ENCODE peak calls at places on chromosomes 6 and 20, in five cellular contexts. S is A673; W is sigmoid colon; V is esophagus squamous epithelium; Y is CD4-positive, CD25-positive, alpha-beta regulatory T cell. Q is an unnamed sample.

GRCh38 chr20:38211200-38212097 is 46.4 kb upstream of the TGM2 start:
- DNase-seq in S (no peak), W (peak), V (no peak), Y (no peak), Q (no peak)

GRCh38 chr6:144493035-144493910 is 208.1 kb downstream of the UTRN start:
- DNase-seq in S (no peak), W (no peak), V (no peak), Y (no peak), Q (no peak)

GRCh38 chr6:52155791-52156576 is 30.2 kb upstream of the IL17A start:
- DNase-seq in S (no peak), W (no peak), V (no peak), Y (peak), Q (no peak)

GRCh38 chr6:93896081-93896480 is 476.7 kb upstream of the EPHA7 start:
- DNase-seq in S (no peak), W (no peak), V (no peak), Y (no peak), Q (no peak)

GRCh38 chr20:58306421-58307261 is 2.9 kb upstream of the RAB22A start:
- DNase-seq in S (no peak), W (no peak), V (no peak), Y (peak), Q (peak)

GRCh38 chr6:72865467-72865866 is 243.6 kb downstream of the KCNQ5 start:
- DNase-seq in S (peak), W (no peak), V (no peak), Y (no peak), Q (no peak)

GRCh38 chr6:164325168-164325567 is 910.6 kb downstream of the QKI start:
- DNase-seq in S (no peak), W (no peak), V (no peak), Y (no peak), Q (no peak)

GRCh38 chr6:106591111-106591825 is 38.0 kb downstream of the RTN4IP1 start:
- DNase-seq in S (no peak), W (no peak), V (no peak), Y (no peak), Q (no peak)

GRCh38 chr6:154895841-154896240 is 99.3 kb upstream of the TIAM2 start:
- DNase-seq in S (no peak), W (no peak), V (no peak), Y (no peak), Q (no peak)

GRCh38 chr20:57711311-57711712 is 1.5 kb upstream of the PMEPA1 start:
- DNase-seq in S (no peak), W (peak), V (no peak), Y (no peak), Q (no peak)

GRCh38 chr6:112710710-112711109 is 363.6 kb downstream of the RFPL4B start:
- DNase-seq in S (no peak), W (no peak), V (no peak), Y (no peak), Q (no peak)

GRCh38 chr6:22189946-22190345 is 106.9 kb downstream of the PRL start:
- DNase-seq in S (no peak), W (no peak), V (no peak), Y (no peak), Q (no peak)

GRCh38 chr6:92114091-92114490 is 1305.3 kb downstream of the EPHA7 start:
- DNase-seq in S (no peak), W (no peak), V (no peak), Y (no peak), Q (no peak)

GRCh38 chr6:1201547-1202200 is 110.2 kb upstream of the FOXQ1 start:
- DNase-seq in S (no peak), W (no peak), V (no peak), Y (no peak), Q (no peak)

GRCh38 chr20:8360035-8360434 is 228.0 kb downstream of the PLCB1 start:
- DNase-seq in S (no peak), W (no peak), V (no peak), Y (no peak), Q (no peak)

DNA sequence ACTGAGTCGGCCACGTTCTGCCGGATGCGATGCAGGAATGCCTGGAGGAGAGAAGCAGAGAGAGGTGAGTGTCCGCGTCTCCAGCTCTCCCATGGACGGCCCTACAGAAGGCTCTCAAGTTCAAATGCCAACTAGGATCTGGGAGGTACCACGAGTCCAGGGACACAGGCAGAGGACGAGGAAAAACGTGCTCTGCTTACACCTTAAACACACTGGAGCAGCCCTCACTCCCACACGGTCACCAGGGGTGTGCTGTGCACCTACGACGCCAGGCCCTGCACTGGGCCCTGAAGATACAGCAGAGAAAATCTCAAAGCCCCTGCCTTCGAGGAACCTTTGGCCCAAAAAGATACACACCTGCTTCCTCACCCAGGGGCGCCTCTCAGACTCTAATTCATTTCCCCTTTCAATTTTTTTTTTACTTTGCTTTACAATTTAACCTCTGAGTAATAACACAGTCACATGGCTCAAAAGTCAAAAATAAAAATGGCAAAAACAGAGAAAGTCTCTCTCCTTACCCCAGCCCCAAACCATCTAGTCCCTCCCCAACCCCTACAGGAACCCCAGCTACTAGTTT is 79.9 kb downstream of the PREX1 start:
- DNase-seq in S (no peak), W (no peak), V (no peak), Y (peak), Q (no peak)
- H3K27ac ChIP-seq in S (no peak), W (no peak), V (no peak), Y (peak), Q (no peak)

DNA sequence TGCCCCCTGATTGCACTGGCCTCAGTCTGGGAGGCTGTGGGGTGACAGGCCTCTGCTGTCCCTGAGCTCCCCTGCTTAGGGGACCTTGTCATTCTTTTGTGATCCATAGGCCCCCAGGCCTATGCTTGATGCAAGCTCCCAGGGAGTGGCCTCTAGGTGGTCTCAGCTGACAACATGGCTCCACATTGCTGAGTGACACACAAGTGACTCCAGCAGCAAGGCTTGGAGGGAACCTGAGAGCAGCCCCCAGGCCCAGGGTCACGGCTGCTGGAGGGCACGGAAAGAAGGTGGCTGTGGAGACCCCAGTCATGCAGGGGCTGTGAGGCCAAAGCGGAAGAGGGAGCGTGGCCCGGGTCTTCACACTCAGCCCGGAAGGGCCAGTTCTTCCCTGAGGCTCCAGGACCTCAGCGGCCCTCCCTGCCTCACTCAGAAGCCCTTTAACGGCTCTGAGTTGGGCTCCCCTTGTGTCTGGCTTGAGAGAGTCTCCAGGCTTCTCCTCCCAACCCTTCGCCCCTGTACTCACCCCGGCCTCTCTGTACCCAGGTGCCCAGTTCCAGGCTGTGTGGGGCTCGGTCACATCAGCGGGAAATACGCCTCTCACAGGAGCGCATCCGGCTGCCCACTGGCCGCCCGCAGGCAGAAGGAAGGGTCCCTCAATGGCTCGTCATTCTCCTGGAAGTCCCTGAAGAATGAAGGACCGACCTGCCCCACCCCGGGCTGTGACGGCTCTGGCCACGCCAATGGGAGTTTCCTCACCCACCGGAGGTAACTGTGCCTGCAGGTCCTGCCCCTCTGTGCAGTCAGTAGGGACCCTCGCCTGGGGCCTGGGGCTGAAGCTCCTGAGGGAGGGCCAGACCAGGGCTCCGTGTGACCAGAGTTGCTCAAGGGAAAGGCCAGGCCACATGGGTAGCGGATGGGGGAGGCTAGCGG is 23.7 kb upstream of the PCMTD2 start:
- DNase-seq in S (no peak), W (no peak), V (no peak), Y (no peak), Q (no peak)
- H3K27ac ChIP-seq in S (no peak), W (no peak), V (no peak), Y (no peak), Q (no peak)

DNA sequence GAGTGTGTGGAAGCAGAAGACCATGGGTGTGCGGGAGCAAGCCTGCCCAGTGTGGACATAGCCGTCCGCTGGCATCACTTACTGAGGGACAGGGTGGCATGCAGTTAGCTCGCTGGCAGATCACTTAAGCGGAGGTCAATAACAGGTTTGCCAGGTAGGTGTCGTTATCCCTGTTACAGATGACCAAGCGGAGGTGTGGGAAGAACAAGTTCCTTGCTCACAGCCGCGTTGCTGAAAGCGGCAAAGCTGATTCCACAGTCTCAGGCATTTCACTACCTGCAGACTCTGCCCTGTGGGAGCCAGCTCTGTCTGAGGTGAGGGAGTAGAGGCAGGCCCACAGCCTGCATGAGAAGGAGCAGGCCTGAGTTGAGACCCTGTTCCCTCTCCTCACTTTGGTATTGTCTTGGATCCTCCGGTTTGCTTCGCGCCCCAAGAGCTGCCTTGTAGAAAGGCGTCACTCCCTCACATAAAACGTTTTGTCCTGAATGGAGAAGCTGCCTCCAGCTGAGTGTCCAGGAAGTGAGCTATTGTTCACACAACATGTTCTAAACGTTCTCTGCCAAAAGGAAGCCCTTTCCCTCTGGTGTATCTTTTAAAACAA is 96.9 kb downstream of the TCP11 start:
- DNase-seq in S (peak), W (peak), V (no peak), Y (no peak), Q (no peak)
- H3K27ac ChIP-seq in S (peak), W (peak), V (peak), Y (no peak), Q (no peak)

GRCh38 chr6:35094183-35094582 is 47.0 kb downstream of the TCP11 start:
- DNase-seq in S (no peak), W (no peak), V (no peak), Y (no peak), Q (no peak)

GRCh38 chr6:35091353-35092083 is 49.6 kb downstream of the TCP11 start:
- DNase-seq in S (no peak), W (peak), V (no peak), Y (no peak), Q (no peak)

GRCh38 chr6:35093118-35093445 is 48.1 kb downstream of the TCP11 start:
- DNase-seq in S (no peak), W (no peak), V (no peak), Y (no peak), Q (no peak)

GRCh38 chr6:35092362-35093117 is 48.6 kb downstream of the TCP11 start:
- DNase-seq in S (no peak), W (peak), V (no peak), Y (no peak), Q (no peak)

DNA sequence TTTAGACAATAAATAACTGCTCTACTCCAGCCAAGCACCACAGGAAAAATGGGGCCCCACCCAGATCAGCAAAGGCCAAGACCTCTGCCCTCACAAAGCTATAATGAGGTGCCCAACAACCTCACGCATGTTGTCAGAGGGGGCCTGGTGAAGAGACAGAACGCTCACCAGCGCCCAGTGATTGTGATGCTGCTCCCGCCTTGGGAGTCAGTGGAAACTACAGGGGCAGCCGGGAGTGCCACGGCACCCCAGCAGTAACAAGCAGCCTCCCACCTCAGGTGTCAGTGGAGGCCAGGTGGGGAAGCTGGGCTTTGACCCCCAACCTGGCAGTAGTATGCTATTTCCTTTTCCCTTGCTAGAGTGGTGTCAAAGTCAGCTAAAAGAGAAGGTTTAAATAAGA is 47.4 kb downstream of the TCP11 start:
- DNase-seq in S (no peak), W (no peak), V (no peak), Y (no peak), Q (no peak)
- H3K27ac ChIP-seq in S (no peak), W (no peak), V (peak), Y (no peak), Q (no peak)

DNA sequence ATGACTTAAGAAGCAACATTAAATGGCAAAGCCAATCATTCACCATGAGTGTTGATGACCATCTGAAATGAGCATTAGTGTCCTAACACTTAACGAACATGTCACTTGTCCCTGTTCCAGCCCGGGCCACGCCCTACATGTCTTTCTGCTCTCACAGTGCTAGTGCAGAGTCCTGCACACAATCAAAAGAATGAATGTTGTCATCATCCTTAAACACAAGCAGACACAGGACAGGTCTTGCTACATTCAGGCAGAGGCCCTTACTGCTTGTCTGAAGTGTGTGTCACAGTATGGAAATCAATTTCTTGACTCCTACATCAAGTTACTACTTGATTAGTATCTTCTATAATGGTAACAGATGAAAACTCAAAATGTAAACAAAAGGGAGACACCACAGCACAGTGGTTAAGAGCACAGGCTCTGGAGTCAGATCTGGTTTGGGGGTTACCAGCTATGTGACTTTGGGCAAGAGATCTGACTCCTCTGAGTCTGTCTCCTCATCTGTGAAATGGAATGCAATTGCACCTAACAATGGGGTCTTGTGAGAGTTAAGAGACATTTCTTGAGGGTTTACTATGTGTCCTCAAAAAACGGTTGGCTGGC is 17.4 kb downstream of the UBE2V1 start:
- DNase-seq in S (no peak), W (no peak), V (no peak), Y (no peak), Q (no peak)
- H3K27ac ChIP-seq in S (no peak), W (no peak), V (peak), Y (no peak), Q (no peak)

GRCh38 chr6:19535351-19535750 is 301.8 kb upstream of the ID4 start:
- DNase-seq in S (no peak), W (no peak), V (no peak), Y (no peak), Q (no peak)

GRCh38 chr6:19538086-19538485 is 299.1 kb upstream of the ID4 start:
- DNase-seq in S (no peak), W (no peak), V (no peak), Y (no peak), Q (no peak)

DNA sequence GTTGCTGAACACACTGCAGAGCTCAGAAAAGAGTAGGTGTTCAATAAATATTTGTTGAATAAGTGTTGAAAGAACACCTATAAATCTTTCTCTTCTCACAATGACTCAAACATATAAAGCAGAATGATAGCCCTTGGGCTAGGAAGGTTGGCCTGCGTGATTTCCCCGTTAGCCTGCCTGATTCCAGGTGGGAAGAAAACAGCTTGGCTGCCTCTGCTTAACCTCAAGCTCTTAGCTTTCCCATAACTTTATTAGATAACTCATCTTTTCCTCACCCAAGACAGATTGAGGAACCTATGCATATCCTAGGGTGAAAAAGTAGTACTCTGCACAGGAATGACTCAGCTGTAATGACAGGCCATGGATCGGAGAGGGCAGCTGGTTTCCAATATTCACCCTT is 300.3 kb upstream of the ID4 start:
- DNase-seq in S (no peak), W (no peak), V (no peak), Y (no peak), Q (no peak)
- H3K27ac ChIP-seq in S (no peak), W (no peak), V (peak), Y (no peak), Q (no peak)

Q was measured in naive thymus-derived CD4-positive, alpha-beta T cell.